ENCODE peak calls at places on chromosomes 13 and 19, in five cellular contexts. O is CD4-positive, CD25-positive, alpha-beta regulatory T cell; G is fibroblast of lung; F is transverse colon; M is mesendoderm. T is an unnamed sample.

GRCh38 chr13:75326173-75327131 is 155.5 kb downstream of the TBC1D4 start:
- DNase-seq in O (peak; percentile 56), G (peak; percentile 32), F (no peak), M (peak; percentile 91), T (peak; percentile 25)

GRCh38 chr19:49469828-49470614 is 4.0 kb upstream of the FLT3LG start:
- DNase-seq in O (peak; percentile 75), G (no peak), F (peak; percentile 72), M (no peak), T (no peak)

GRCh38 chr13:101291216-101291615 is 125.1 kb downstream of the NALCN start:
- DNase-seq in O (no peak), G (no peak), F (no peak), M (no peak), T (no peak)

GRCh38 chr13:86960876-86961275 is 710.3 kb upstream of the SLITRK5 start:
- DNase-seq in O (no peak), G (peak; percentile 73), F (no peak), M (no peak), T (no peak)

GRCh38 chr13:34627499-34627898 is 314.6 kb upstream of the NBEA start:
- DNase-seq in O (no peak), G (no peak), F (no peak), M (peak; percentile 60), T (peak; percentile 25)

GRCh38 chr19:6519289-6519688 is 11.5 kb upstream of the TNFSF9 start:
- DNase-seq in O (no peak), G (peak; percentile 74), F (no peak), M (no peak), T (peak; percentile 31)

GRCh38 chr13:109671919-109672318 is 114.5 kb downstream of the IRS2 start:
- DNase-seq in O (no peak), G (no peak), F (no peak), M (no peak), T (no peak)

GRCh38 chr13:110876592-110876991 is 38.3 kb downstream of the ANKRD10 start:
- DNase-seq in O (no peak), G (no peak), F (no peak), M (peak; percentile 68), T (no peak)

GRCh38 chr13:105363747-105364177 is 1171.7 kb downstream of the EFNB2 start:
- DNase-seq in O (no peak), G (peak; percentile 6), F (no peak), M (no peak), T (peak; percentile 15)

GRCh38 chr19:36488118-36488815 is 1.1 kb downstream of the ZNF566 start:
- DNase-seq in O (no peak), G (peak; percentile 27), F (no peak), M (no peak), T (no peak)

GRCh38 chr19:56089344-56089743 is 31.8 kb downstream of the ZNF787 start:
- DNase-seq in O (no peak), G (no peak), F (no peak), M (no peak), T (no peak)

GRCh38 chr19:56092685-56093631 is 28.1 kb downstream of the ZNF787 start:
- DNase-seq in O (no peak), G (no peak), F (no peak), M (no peak), T (no peak)

GRCh38 chr19:56091066-56091490 is 30.0 kb downstream of the ZNF787 start:
- DNase-seq in O (no peak), G (peak; percentile 55), F (no peak), M (no peak), T (no peak)

GRCh38 chr19:56094449-56094848 is 26.6 kb downstream of the ZNF787 start:
- DNase-seq in O (no peak), G (no peak), F (no peak), M (no peak), T (no peak)

DNA sequence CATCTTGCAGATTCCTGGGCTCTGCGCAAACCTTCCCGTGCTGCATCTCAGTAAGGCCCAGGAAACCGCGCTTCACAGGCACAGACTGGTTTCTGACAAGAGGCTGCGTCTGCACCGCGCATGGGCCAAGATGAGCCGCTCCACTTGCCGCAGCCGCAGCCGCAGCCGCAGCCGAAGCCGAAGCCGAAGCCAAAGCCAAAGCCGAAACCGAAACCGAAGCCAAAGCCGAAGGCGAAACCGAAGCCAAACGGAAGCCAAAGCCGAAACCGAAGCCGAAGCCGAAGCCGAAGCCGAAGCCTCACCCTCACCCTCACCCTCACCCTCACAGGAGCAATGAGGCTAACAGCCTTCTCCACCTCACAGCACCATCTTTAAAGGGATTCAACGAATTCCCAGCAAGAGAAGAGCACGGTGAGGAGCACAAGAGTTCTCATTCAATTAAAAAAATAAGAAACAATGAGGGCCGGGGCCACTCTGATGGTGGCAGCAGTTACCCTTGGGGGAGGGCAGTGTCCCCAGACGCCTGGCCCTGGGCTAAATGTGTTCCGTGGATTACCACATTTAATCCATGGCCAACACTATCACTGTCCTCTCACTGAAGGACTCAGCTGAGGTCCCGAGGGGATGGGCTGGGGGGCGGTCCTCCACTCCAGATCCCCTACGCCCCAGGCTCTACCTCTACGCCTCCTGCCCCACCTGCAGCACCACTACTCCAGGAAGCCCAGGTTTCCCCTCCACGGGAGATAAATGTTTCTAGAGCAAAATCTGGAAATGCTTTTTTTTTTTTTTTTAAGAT is 29.1 kb downstream of the ZNF787 start:
- DNase-seq in O (no peak), G (no peak), F (no peak), M (no peak), T (no peak)
- H3K4me3 ChIP-seq in O (no peak overlapping the region), G (no peak overlapping the region), F (no peak overlapping the region), M (no peak overlapping the region), T (no peak overlapping the region)

GRCh38 chr13:20526664-20527063 is 1.0 kb upstream of the CRYL1 start:
- DNase-seq in O (no peak), G (peak; percentile 23), F (no peak), M (peak; percentile 7), T (no peak)
- H3K27me3 ChIP-seq in O (no peaks in the 10 kb centered on the region), G (no peaks in the 10 kb centered on the region), F (no peaks in the 10 kb centered on the region), M (no peaks in the 10 kb centered on the region), T (no peaks in the 10 kb centered on the region)

GRCh38 chr13:99895999-99896695 is 75.4 kb downstream of the ZIC5 start:
- DNase-seq in O (no peak), G (no peak), F (no peak), M (peak; percentile 52), T (no peak)

GRCh38 chr13:99895428-99895998 is 76.1 kb downstream of the ZIC5 start:
- DNase-seq in O (no peak), G (peak; percentile 10), F (no peak), M (no peak), T (no peak)

GRCh38 chr13:99893567-99893966 is 78.0 kb downstream of the ZIC5 start:
- DNase-seq in O (no peak), G (no peak), F (no peak), M (no peak), T (no peak)

GRCh38 chr13:99894105-99894504 is 77.5 kb downstream of the ZIC5 start:
- DNase-seq in O (no peak), G (no peak), F (no peak), M (no peak), T (no peak)

GRCh38 chr13:99894835-99895427 is 76.6 kb downstream of the ZIC5 start:
- DNase-seq in O (no peak), G (peak; percentile 11), F (peak; percentile 18), M (peak; percentile 39), T (peak; percentile 36)
- H3K4me1 ChIP-seq in O (peaks cover 20% of the 10 kb centered on the region), G (no peaks in the 10 kb centered on the region), F (peaks cover 18% of the 10 kb centered on the region), M (no peaks in the 10 kb centered on the region), T (no peaks in the 10 kb centered on the region)

DNA sequence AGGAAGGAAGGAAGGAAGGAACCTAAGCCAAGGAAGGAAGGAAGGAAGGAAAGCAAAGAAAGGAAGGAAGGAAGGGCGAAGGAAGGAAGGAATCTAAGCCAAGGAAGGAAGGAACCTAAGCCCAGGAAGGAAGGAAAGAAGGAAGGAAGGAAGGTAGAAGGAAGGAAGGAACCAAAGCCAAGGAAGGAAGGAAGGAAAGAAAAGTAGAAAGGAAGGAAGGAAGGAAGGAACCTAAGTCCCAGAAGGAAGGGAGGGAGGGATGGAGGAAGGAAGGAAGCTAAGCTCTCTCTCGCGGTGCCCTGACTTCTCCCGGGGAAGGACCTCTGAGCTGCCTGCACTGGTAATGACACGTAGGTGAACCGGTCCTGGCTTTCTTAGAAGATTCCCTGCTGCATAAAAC is 1.3 kb upstream of the RUBCNL start:
- DNase-seq in O (no peak), G (no peak), F (no peak), M (no peak), T (no peak)
- H3K4me3 ChIP-seq in O (no peak overlapping the region), G (no peak overlapping the region), F (peak overlapping the region; percentile 42), M (no peak overlapping the region), T (no peak overlapping the region)

DNA sequence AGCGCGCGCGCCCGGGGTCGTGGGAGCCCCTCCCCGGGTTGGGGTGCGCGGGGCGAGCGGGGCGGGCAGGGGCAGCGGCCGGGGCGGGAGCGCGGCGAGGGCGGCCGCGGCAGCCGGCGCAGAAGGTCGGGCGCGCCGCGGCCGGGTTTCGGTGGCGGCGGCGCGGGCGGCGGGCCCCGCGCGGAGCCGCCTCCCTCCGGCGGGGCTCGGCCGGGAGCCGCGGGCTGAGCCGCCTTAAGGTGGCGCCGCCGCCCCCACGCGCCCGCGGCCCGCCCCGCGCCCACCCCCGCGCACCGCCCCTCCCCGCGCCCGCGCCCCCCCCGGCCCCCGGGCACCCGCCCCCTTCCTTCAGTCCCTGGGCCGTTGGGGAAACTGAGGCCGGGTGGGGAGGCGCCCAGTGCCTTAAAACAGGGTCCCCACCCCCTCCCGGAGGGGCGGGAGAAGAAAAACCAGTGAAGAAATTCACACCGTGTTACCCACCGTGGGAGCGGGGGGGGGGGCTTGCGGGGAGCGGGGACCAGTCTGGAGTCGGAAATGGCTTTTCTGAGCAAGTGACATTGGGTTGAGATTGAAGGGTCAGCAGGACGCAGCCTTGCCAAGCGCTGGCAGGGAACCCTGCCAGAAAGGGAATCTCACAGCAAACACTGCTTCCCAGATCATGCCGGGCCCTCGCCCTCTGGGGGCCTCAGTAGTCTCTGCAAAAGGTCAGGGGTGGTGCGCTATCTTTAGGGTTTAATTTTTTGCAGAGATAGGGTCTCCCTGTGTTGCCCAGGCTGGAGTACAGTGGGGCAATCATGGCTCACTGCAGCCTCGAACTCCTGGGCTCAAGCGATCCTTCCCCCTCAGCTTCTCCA is at the start of gene TLE2:
- DNase-seq in O (no peak), G (no peak), F (no peak), M (no peak), T (no peak)
- H3K27me3 ChIP-seq in O (peaks cover 5% of the 10 kb centered on the region), G (peaks cover 19% of the 10 kb centered on the region), F (peaks cover 4% of the 10 kb centered on the region), M (peaks cover 11% of the 10 kb centered on the region), T (peaks cover 7% of the 10 kb centered on the region)

GRCh38 chr13:44306401-44307192 is 67.0 kb upstream of the SERP2 start:
- DNase-seq in O (no peak), G (peak; percentile 98), F (peak; percentile 63), M (peak; percentile 76), T (peak; percentile 53)

GRCh38 chr13:44309771-44310767 is 63.6 kb upstream of the SERP2 start:
- DNase-seq in O (no peak), G (peak; percentile 70), F (peak; percentile 84), M (no peak), T (peak; percentile 79)

GRCh38 chr13:44307844-44308243 is 65.8 kb upstream of the SERP2 start:
- DNase-seq in O (no peak), G (no peak), F (no peak), M (no peak), T (peak; percentile 12)

GRCh38 chr13:44307255-44307654 is 66.4 kb upstream of the SERP2 start:
- DNase-seq in O (no peak), G (peak; percentile 69), F (no peak), M (no peak), T (no peak)

GRCh38 chr13:44308352-44308751 is 65.3 kb upstream of the SERP2 start:
- DNase-seq in O (no peak), G (no peak), F (no peak), M (no peak), T (no peak)
- H3K4me1 ChIP-seq in O (no peaks in the 10 kb centered on the region), G (peaks cover 31% of the 10 kb centered on the region), F (peaks cover 53% of the 10 kb centered on the region), M (peaks cover 10% of the 10 kb centered on the region), T (peaks cover 11% of the 10 kb centered on the region)

GRCh38 chr19:35041548-35042055 is at the start of gene HPN:
- DNase-seq in O (no peak), G (no peak), F (no peak), M (peak; percentile 81), T (no peak)
- H3K4me3 ChIP-seq in O (no peak within 1 kb of the TSS), G (no peak within 1 kb of the TSS), F (no peak within 1 kb of the TSS), M (no peak within 1 kb of the TSS), T (no peak within 1 kb of the TSS)

GRCh38 chr19:39196320-39196719 is 444 bp upstream of the NCCRP1 start:
- DNase-seq in O (no peak), G (no peak), F (no peak), M (peak; percentile 39), T (no peak)
- H3K27me3 ChIP-seq in O (peaks cover 8% of the 10 kb centered on the region), G (peaks cover 33% of the 10 kb centered on the region), F (peaks cover 81% of the 10 kb centered on the region), M (peaks cover 7% of the 10 kb centered on the region), T (peaks cover 27% of the 10 kb centered on the region)

T was measured in small intestine.